ENCODE peak calls at places on chromosomes 4 and X, in five cellular contexts. J, Q, F, R and E are unnamed samples.

GRCh38 chrX:39911278-39911897 is 186.4 kb downstream of the BCOR start:
- DNase-seq in R (no peak), Q (no peak), J (no peak), F (no peak), E (no peak)

GRCh38 chr4:76589402-76589801 is 154.4 kb downstream of the SHROOM3 start:
- DNase-seq in Q (no peak), F (no peak), J (no peak), R (no peak), E (no peak)

GRCh38 chr4:73080789-73081188 is 11.3 kb upstream of the COX18 start:
- DNase-seq in Q (no peak), J (no peak), F (no peak), R (no peak), E (no peak)

GRCh38 chr4:148774134-148774533 is 331.9 kb upstream of the NR3C2 start:
- DNase-seq in F (no peak), Q (no peak), R (no peak), J (no peak), E (no peak)

GRCh38 chr4:38574559-38575333 is 89.3 kb upstream of the KLF3 start:
- DNase-seq in F (no peak), Q (no peak), J (no peak), R (no peak), E (no peak)

GRCh38 chr4:54232151-54232688 is 3.1 kb downstream of the PDGFRA start:
- DNase-seq in F (no peak), R (no peak), J (no peak), Q (no peak), E (no peak)

GRCh38 chr4:53676402-53676871 is 85.2 kb upstream of the LNX1 start:
- DNase-seq in R (no peak), Q (no peak), J (no peak), F (no peak), E (no peak)

GRCh38 chrX:110021180-110022022 is 18.5 kb downstream of the TMEM164 start:
- DNase-seq in R (no peak), F (no peak), Q (no peak), J (no peak), E (no peak)

GRCh38 chr4:38279650-38280322 is 319.6 kb downstream of the PTTG2 start:
- DNase-seq in F (peak; percentile 9), J (no peak), R (no peak), Q (no peak), E (no peak)

GRCh38 chr4:186932631-186933150 is 209.0 kb upstream of the FAT1 start:
- DNase-seq in J (no peak), Q (no peak), R (no peak), F (peak; percentile 52), E (no peak)

GRCh38 chr4:76301775-76302162 is 4.8 kb upstream of the STBD1 start:
- DNase-seq in J (no peak), R (no peak), Q (no peak), F (no peak), E (no peak)

GRCh38 chr4:83371235-83371634 is 36.6 kb upstream of the HPSE start:
- DNase-seq in J (no peak), F (no peak), Q (no peak), R (no peak), E (no peak)

GRCh38 chr4:18214656-18215055 is 193.1 kb upstream of the LCORL start:
- DNase-seq in J (no peak), Q (no peak), R (no peak), F (no peak), E (no peak)

GRCh38 chr4:6333301-6334202 is 63.9 kb downstream of the WFS1 start:
- DNase-seq in R (no peak), Q (no peak), F (no peak), J (no peak), E (no peak)

GRCh38 chr4:8433181-8433580 is 7.3 kb downstream of the ACOX3 start:
- DNase-seq in R (no peak), F (no peak), J (no peak), Q (no peak), E (no peak)

DNA sequence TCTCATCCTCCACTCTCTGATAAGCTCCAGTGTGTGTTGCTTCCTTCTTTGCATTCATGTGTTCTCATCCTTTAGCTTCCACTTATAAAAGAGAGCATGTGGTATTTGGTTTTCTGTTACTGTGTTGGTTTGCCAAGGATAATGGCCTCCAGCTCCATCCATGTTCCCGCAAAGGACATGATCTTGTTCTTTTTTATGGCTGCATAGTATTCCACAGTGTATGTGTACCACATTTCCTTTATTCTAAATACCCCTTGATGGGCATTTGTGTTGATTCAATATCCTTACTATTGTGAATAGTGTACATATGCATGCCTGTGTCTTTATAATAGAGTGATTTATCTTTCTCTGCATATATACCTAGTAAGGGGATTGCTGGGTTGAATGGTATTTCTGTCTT is 155.1 kb downstream of the DCK start:
- DNase-seq in Q (no peak), J (no peak), F (no peak), R (no peak), E (no peak)
- H3K27ac ChIP-seq in Q (no peak overlapping the region), J (no peak overlapping the region), F (no peak overlapping the region), R (no peak overlapping the region), E (no peak overlapping the region)

GRCh38 chr4:145345401-145345800 is 136.3 kb upstream of the SMAD1 start:
- DNase-seq in F (peak; percentile 52), R (no peak), Q (no peak), J (no peak), E (no peak)

GRCh38 chr4:145341381-145341780 is 140.3 kb upstream of the SMAD1 start:
- DNase-seq in J (no peak), R (no peak), F (no peak), Q (no peak), E (no peak)

GRCh38 chr4:145346081-145346480 is 135.6 kb upstream of the SMAD1 start:
- DNase-seq in F (no peak), R (no peak), J (no peak), Q (no peak), E (no peak)

GRCh38 chr4:145339075-145339725 is 142.5 kb upstream of the SMAD1 start:
- DNase-seq in J (no peak), R (no peak), Q (no peak), F (no peak), E (no peak)

GRCh38 chr4:145340071-145340695 is 141.5 kb upstream of the SMAD1 start:
- DNase-seq in R (no peak), J (no peak), F (no peak), Q (no peak), E (no peak)
- H3K27ac ChIP-seq in R (no peak overlapping the region), J (no peak overlapping the region), F (no peak overlapping the region), Q (no peak overlapping the region), E (no peak overlapping the region)

DNA sequence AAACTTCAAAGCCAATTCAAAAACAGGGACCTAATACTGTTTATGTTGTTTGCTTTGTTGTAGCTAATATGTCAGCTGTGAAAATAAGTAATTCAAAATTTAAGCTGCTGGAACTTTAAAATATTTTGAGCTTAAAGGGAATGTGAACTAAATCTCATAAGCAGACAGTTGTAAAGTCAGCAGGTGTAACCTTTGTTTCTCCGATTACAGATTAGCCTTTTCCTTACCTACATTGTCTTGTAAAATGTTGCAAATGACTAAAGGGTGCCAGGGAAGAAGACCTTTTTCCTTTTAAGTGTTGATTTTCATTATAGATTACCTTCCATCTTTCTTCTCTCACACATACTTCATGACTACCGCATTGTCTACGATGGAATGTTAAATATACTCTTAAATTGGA is 405.1 kb downstream of the KCNIP4 start:
- DNase-seq in Q (no peak), F (no peak), R (no peak), J (no peak), E (no peak)
- H3K27ac ChIP-seq in Q (no peak overlapping the region), F (no peak overlapping the region), R (no peak overlapping the region), J (no peak overlapping the region), E (no peak overlapping the region)

DNA sequence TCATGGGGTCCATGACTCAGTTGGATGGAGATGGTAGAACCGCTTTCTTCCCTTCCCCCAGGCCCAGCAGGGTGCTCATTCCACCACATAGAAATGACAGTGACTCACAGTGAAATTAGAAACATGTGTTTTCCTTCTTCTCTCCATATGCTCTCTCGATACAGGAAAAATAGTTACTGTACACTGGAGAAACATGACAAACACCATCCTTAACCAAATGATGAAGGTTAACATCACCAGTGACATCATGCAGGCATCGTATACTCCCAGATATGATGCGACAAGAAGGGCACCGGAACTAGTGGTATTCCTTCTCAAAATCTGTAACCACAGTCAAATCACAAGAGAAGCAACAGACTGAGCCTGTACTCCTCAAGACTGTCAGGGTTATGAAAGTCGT is 11.7 kb upstream of the RAB40A start:
- DNase-seq in Q (no peak), R (no peak), J (no peak), F (no peak), E (no peak)
- H3K27ac ChIP-seq in Q (no peak overlapping the region), R (peak overlapping the region; percentile 17), J (peak overlapping the region; percentile 14), F (no peak overlapping the region), E (no peak overlapping the region)

GRCh38 chrX:49041683-49042529 is 1.3 kb downstream of the TFE3 start:
- DNase-seq in R (no peak), Q (no peak), J (no peak), F (peak; percentile 66), E (peak; percentile 20)
- H3K27ac ChIP-seq in R (peak overlapping the region; percentile 99), Q (peak overlapping the region; percentile 80), J (peak overlapping the region; percentile 97), F (peak overlapping the region; percentile 85), E (peak overlapping the region; percentile 92)

GRCh38 chrX:48697182-48697727 is 721 bp downstream of the SUV39H1 start:
- DNase-seq in F (no peak), Q (no peak), R (no peak), J (no peak), E (no peak)
- H3K27ac ChIP-seq in F (peak overlapping the region; percentile 90), Q (no peak overlapping the region), R (peak overlapping the region; percentile 91), J (peak overlapping the region; percentile 82), E (no peak overlapping the region)